ENCODE peak calls at places on chromosome 11, in seven cellular contexts. B is AG10803, T is AG04449, Q is pancreas, Y is prostate gland, Z is mucosa of descending colon, W is NB4. U is an unnamed sample.
A peak's percentile ranks its signal among the peaks of the same experiment; 100 is the strongest.

GRCh38 chr11:44673691-44674090 is 53.1 kb upstream of the TSPAN18 start:
- DNase-seq in T (no peak), Z (no peak), Q (no peak), W (peak; percentile 25), B (no peak), Y (no peak), U (no peak)

GRCh38 chr11:8739309-8739793 is 56.8 kb downstream of the RPL27A start:
- DNase-seq in B (no peak), W (no peak), T (no peak), Q (peak; percentile 34), Y (peak; percentile 59), Z (no peak), U (peak; percentile 57)

GRCh38 chr11:14041040-14041439 is 78.5 kb downstream of the SPON1 start:
- DNase-seq in W (no peak), Q (no peak), T (no peak), B (no peak), Y (no peak), Z (no peak), U (no peak)

GRCh38 chr11:92865352-92865751 is 104.1 kb upstream of the MTNR1B start:
- DNase-seq in W (no peak), Y (no peak), Q (no peak), T (no peak), Z (no peak), B (peak; percentile 73), U (no peak)

GRCh38 chr11:2517016-2517385 is 72.2 kb downstream of the KCNQ1 start:
- DNase-seq in Z (no peak), W (no peak), T (no peak), Y (no peak), B (no peak), Q (no peak), U (no peak)

GRCh38 chr11:82733444-82734119 is at the start of gene FAM181B:
- DNase-seq in Y (no peak), B (peak; percentile 10), T (no peak), W (peak; percentile 21), Q (peak; percentile 60), Z (peak; percentile 61), U (no peak)

GRCh38 chr11:61110255-61111059 is 8.2 kb downstream of the CD5 start:
- DNase-seq in Q (no peak), Z (no peak), W (no peak), B (no peak), Y (no peak), T (no peak), U (no peak)

GRCh38 chr11:15911377-15912044 is 444.8 kb downstream of the SOX6 start:
- DNase-seq in Y (no peak), Q (no peak), B (peak; percentile 8), W (no peak), Z (no peak), T (no peak), U (peak; percentile 44)

GRCh38 chr11:73350908-73351636 is 25.1 kb upstream of the RELT start:
- DNase-seq in B (peak; percentile 77), Z (peak; percentile 45), Q (peak; percentile 30), W (peak; percentile 83), T (no peak), Y (no peak), U (peak; percentile 86)

GRCh38 chr11:67521924-67522323 is 1.3 kb downstream of the CABP2 start:
- DNase-seq in Z (no peak), T (no peak), Y (no peak), Q (no peak), B (no peak), W (no peak), U (no peak)

GRCh38 chr11:124122123-124122522 is 6.9 kb downstream of the VWA5A start:
- DNase-seq in W (no peak), T (no peak), Z (no peak), B (no peak), Y (no peak), Q (no peak), U (peak; percentile 4)

GRCh38 chr11:62539238-62539925 is 7.2 kb downstream of the AHNAK start:
- DNase-seq in Q (no peak), W (peak; percentile 87), Y (no peak), T (peak; percentile 41), Z (peak; percentile 83), B (peak; percentile 88), U (peak; percentile 94)
- H3K4me3 ChIP-seq in Q (no peak overlapping the region), W (peak overlapping the region; percentile 40), Y (peak overlapping the region; percentile 3), T (peak overlapping the region; percentile 40), Z (no peak overlapping the region), B (peak overlapping the region; percentile 51), U (peak overlapping the region; percentile 93)

GRCh38 chr11:66494935-66495334 is 14.7 kb downstream of the DPP3 start:
- DNase-seq in Q (no peak), Z (no peak), B (no peak), W (no peak), Y (no peak), T (no peak), U (no peak)
- TF ChIP-seq CTCF in Q (no peak), Z (no peak), B (no peak), W (no peak), Y (no peak), T (no peak), U (no peak)

DNA sequence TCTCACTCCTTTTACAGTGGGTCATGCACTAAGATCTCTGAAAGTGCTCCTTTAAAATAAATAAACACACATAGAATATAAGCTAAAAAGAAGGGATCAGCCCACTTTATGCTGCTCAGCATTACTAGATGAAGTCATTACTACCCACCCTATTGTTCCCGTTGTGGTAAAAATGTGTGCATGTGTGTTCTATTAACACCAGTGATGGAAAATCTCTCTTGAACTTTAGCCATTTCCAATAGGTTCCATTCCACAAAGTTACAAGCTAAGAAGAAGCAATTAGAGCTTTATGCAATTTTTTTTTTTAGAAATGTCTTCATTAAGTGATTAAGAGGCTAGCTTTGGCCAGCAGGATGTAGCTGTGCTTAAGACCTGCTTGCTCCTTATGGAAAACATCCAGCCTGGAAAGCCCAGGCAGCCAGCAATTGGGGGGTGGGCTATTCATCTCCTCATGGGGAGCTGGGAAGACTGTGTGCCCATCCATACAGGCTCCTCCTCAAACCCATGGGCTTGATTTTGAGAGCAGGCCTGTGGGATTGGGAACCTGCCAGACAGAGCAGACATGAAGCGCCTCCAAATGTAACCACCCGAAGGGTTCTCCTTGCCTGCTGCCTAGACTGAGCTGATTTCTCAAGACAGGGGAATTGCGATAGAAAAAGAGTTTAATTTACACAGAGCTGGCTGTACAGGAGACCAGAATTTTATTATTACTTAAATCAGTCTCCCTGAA is 92.9 kb upstream of the PARVA start:
- DNase-seq in Y (peak; percentile 2), Q (no peak), B (peak; percentile 82), Z (no peak), W (peak; percentile 14), T (no peak), U (peak; percentile 82)
- H3K4me3 ChIP-seq in Y (no peak overlapping the region), Q (no peak overlapping the region), B (peak overlapping the region; percentile 2), Z (no peak overlapping the region), W (no peak overlapping the region), T (no peak overlapping the region), U (peak overlapping the region; percentile 33)

GRCh38 chr11:65780770-65781151 is at the start of gene AP5B1:
- DNase-seq in Y (peak; percentile 65), Z (peak; percentile 89), W (peak; percentile 77), Q (peak; percentile 74), B (peak; percentile 49), T (no peak), U (peak; percentile 26)
- TF ChIP-seq CTCF in Y (no peak), Z (no peak), W (no peak), Q (no peak), B (no peak), T (no peak), U (no peak)

DNA sequence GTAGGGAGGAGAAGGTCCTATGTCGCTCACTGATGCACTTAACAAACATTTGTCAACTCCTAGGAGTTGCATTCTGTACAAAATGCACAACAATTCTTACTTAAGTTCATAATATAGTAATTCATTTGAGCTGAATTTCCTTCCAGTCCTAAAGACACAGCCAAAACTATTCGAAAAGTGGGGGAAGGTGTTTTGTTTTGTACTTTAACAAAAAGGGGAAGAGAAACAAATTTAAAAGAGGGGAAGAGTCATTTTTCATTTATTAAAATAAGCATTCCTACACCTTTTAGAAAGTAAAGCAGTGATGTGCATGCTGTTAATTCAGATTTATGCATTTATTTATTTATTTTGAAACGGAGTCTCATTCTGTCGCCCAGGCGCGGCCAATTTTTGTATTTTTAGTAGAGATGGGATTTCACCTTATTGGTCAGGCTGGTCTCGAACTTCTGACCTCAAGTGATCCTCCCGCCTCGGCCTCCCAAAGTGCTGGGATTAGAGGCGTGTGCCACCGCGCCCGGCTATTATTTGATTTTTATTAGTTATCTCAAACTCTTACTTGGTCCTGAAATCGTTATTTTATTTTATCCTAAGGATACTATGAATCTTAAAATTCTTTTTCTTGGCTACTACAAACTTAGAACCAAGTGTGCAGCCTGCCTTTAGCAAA is 1.1 kb upstream of the FANCF start:
- DNase-seq in Q (no peak), B (no peak), Y (no peak), Z (no peak), T (no peak), W (no peak), U (no peak)
- H3K4me3 ChIP-seq in Q (peak overlapping the region; percentile 69), B (no peak overlapping the region), Y (no peak overlapping the region), Z (no peak overlapping the region), T (no peak overlapping the region), W (no peak overlapping the region), U (no peak overlapping the region)

GRCh38 chr11:118979434-118979833 is 7.9 kb downstream of the FOXR1 start:
- DNase-seq in B (no peak), Z (no peak), T (no peak), Y (no peak), W (no peak), Q (no peak), U (no peak)

GRCh38 chr11:118988280-118988679 is 9.7 kb upstream of the CENATAC start:
- DNase-seq in Z (no peak), B (no peak), W (peak; percentile 33), Y (peak; percentile 22), Q (no peak), T (no peak), U (no peak)

GRCh38 chr11:118980191-118980881 is 8.8 kb downstream of the FOXR1 start:
- DNase-seq in W (no peak), Y (no peak), T (no peak), Q (no peak), Z (no peak), B (no peak), U (no peak)

DNA sequence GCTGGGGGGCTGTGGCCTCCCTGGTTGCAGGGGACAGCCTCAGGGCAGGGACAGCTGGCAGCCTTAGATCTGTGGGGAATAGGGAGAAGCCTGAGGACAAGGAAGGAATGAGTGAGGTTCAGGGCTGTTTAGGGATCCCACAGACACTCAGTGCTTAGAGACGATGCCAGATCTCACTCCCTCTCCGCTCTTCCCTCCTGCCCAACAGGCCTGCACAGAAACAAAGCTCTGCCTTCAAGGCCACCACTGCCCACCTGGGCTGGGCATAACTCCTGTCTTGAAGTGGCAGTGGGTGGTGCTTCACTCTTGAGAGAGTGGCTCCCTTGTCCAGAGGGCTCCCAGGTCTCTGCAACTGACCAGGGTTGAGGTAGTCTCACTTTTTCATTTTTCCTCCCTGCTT is 13.1 kb upstream of the CENATAC start:
- DNase-seq in T (no peak), Z (no peak), W (no peak), Q (no peak), Y (no peak), B (no peak), U (no peak)
- TF ChIP-seq CTCF in T (no peak), Z (no peak), W (no peak), Q (no peak), Y (no peak), B (no peak), U (no peak)

DNA sequence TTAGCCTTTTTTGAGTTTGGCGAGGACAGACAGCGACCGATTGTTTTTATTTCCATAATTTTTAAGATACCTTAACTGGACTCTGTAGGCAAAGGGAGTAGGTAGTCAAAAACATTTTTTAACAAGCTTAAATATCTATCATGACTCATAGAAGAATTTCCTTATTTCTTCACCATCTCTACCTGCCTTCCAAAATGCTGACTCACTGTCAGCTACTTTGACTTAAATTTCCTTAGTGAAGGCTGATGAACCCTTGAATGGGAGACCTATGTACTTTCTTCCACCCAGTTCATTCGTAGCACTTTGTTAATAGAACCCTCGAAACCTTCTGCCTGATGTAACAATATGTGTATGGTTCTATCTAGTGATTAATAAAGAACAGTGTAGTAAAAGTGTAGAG is 1.1 kb upstream of the MTMR2 start:
- DNase-seq in B (peak; percentile 12), Z (no peak), T (no peak), W (peak; percentile 57), Y (no peak), Q (no peak), U (peak; percentile 53)
- H3K4me3 ChIP-seq in B (peak overlapping the region; percentile 91), Z (no peak overlapping the region), T (peak overlapping the region; percentile 91), W (peak overlapping the region; percentile 76), Y (no peak overlapping the region), Q (no peak overlapping the region), U (peak overlapping the region; percentile 78)